ENCODE peak calls at places on chromosome 19, in nine cellular contexts. E is GM23338; G is ovary; P is PC-3; Q is astrocyte of the hippocampus; N is fibroblast of lung; K is activated CD4-positive, CD25-positive, alpha-beta regulatory T cell treated with anti-CD3 and anti-CD28 coated beads, Interleukin-2, amount 50 U/mL, for 16 hours; C is amniotic stem cell; O is MM.1S. F is an unnamed sample.

GRCh38 chr19:21568816-21569496 is 63.6 kb downstream of the ZNF429 start:
- DNase-seq in E (peak), N (peak), K (peak), Q (peak), G (peak), P (no peak), C (no peak), O (peak), F (peak)

GRCh38 chr19:39372047-39372802 is 18.7 kb downstream of the PAF1 start:
- DNase-seq in C (peak), K (no peak), G (peak), N (peak), E (no peak), P (no peak), O (no peak), Q (peak), F (peak)

GRCh38 chr19:4548238-4548584 is 8.4 kb upstream of the LRG1 start:
- DNase-seq in N (no peak), C (no peak), G (no peak), Q (no peak), P (no peak), K (no peak), O (no peak), E (no peak), F (no peak)

GRCh38 chr19:8334458-8335342 is 8.4 kb downstream of the KANK3 start:
- DNase-seq in Q (peak), N (peak), O (peak), G (no peak), E (peak), P (peak), C (no peak), K (no peak), F (peak)

GRCh38 chr19:16364231-16364865 is 39.7 kb downstream of the KLF2 start:
- DNase-seq in O (no peak), C (no peak), G (no peak), N (no peak), E (no peak), K (no peak), P (no peak), Q (no peak), F (no peak)

GRCh38 chr19:49812452-49812996 is 568 bp downstream of the FUZ start:
- DNase-seq in O (no peak), G (no peak), Q (no peak), N (no peak), E (no peak), K (no peak), C (no peak), P (no peak), F (no peak)

GRCh38 chr19:55703790-55704215 is 28.8 kb downstream of the EPN1 start:
- DNase-seq in G (peak), K (no peak), N (peak), O (no peak), C (no peak), P (no peak), Q (peak), E (peak), F (no peak)

GRCh38 chr19:28884786-28885476 is 328.0 kb downstream of the UQCRFS1 start:
- DNase-seq in E (no peak), P (no peak), O (no peak), Q (no peak), C (no peak), K (no peak), G (no peak), N (no peak), F (no peak)

GRCh38 chr19:18768997-18769891 is 21.9 kb downstream of the COMP start:
- DNase-seq in K (no peak), O (no peak), Q (no peak), C (no peak), G (no peak), P (no peak), E (no peak), N (no peak), F (no peak)

GRCh38 chr19:35236638-35237400 is 8.3 kb upstream of the FAM187B start:
- DNase-seq in E (peak), Q (no peak), G (no peak), O (peak), C (no peak), K (no peak), P (peak), N (no peak), F (no peak)

GRCh38 chr19:39154626-39155100 is 29.1 kb downstream of the PAK4 start:
- DNase-seq in K (no peak), Q (no peak), P (peak), N (no peak), C (no peak), E (peak), G (no peak), O (no peak), F (no peak)

F was measured in IMR-90.